ENCODE peak calls at places on chromosome 17, in five cellular contexts. E is posterior cingulate gyrus; O is stimulated activated CD8-positive, alpha-beta memory T cell treated with anti-CD3 and anti-CD28 coated beads, Interleukin-12 subunit alpha, Interleukin-12 subunit beta, amount 100 ng/mL, for 4 hours; C is CD8-positive, alpha-beta memory T cell; R is left colon. U is an unnamed sample.

GRCh38 chr17:58362368-58363014 is 10.5 kb upstream of the SUPT4H1 start:
- DNase-seq in E (no peak), O (no peak), C (no peak), R (no peak), U (no peak)

GRCh38 chr17:80792373-80792781 is 199.3 kb upstream of the CHMP6 start:
- DNase-seq in E (no peak), O (no peak), C (no peak), R (no peak), U (no peak)

GRCh38 chr17:78853926-78854394 is 13.3 kb upstream of the USP36 start:
- DNase-seq in E (no peak), O (no peak), C (no peak), R (peak), U (no peak)

GRCh38 chr17:62754696-62755095 is 53.4 kb downstream of the MARCHF10 start:
- DNase-seq in E (no peak), O (no peak), C (no peak), R (no peak), U (no peak)

GRCh38 chr17:29162082-29162908 is 17.9 kb downstream of the MYO18A start:
- DNase-seq in E (no peak), O (no peak), C (no peak), R (no peak), U (no peak)

GRCh38 chr17:71792966-71793365 is 327.9 kb upstream of the SOX9 start:
- DNase-seq in E (no peak), O (no peak), C (no peak), R (no peak), U (no peak)

GRCh38 chr17:66405836-66406679 is 103.6 kb downstream of the PRKCA start:
- DNase-seq in E (no peak), O (no peak), C (no peak), R (no peak), U (no peak)

GRCh38 chr17:64174686-64175456 is 44.9 kb upstream of the ERN1 start:
- DNase-seq in E (peak), O (no peak), C (no peak), R (no peak), U (no peak)

GRCh38 chr17:28369684-28370034 is 448 bp downstream of the VTN start:
- DNase-seq in E (no peak), O (no peak), C (no peak), R (no peak), U (no peak)